ENCODE peak calls at places on chromosomes 2 and 18, in four cellular contexts. Z is pancreas, J is stomach, A is IMR-90. T is an unnamed sample. For H3K36me3, the result is how much of the 10 kb centered on the place peaks cover.

GRCh38 chr18:42586603-42587002 is 528.9 kb downstream of the RIT2 start:
- DNase-seq in Z (no peak), J (no peak), A (no peak), T (no peak)

GRCh38 chr2:211144078-211144477 is 587.7 kb downstream of the CPS1 start:
- DNase-seq in Z (no peak), J (no peak), A (peak), T (no peak)

GRCh38 chr2:29703336-29703735 is 218.1 kb downstream of the ALK start:
- DNase-seq in Z (no peak), J (no peak), A (no peak), T (no peak)

GRCh38 chr2:54456526-54457325 is 599 bp downstream of the SPTBN1 start:
- DNase-seq in Z (peak), J (no peak), A (peak), T (no peak)

GRCh38 chr2:46097714-46098480 is 199.3 kb upstream of the EPAS1 start:
- DNase-seq in Z (no peak), J (peak), A (peak), T (peak)

GRCh38 chr2:53334610-53335009 is 433.0 kb upstream of the CHAC2 start:
- DNase-seq in Z (no peak), J (no peak), A (no peak), T (no peak)

GRCh38 chr2:159362816-159363251 is 76.3 kb upstream of the WDSUB1 start:
- DNase-seq in Z (no peak), J (no peak), A (peak), T (peak)

GRCh38 chr2:85785027-85785822 is 31.4 kb downstream of the ATOH8 start:
- DNase-seq in Z (peak), J (no peak), A (peak), T (peak)

GRCh38 chr2:36670881-36671595 is 25.5 kb upstream of the VIT start:
- DNase-seq in Z (no peak), J (no peak), A (peak), T (no peak)

GRCh38 chr2:226023383-226023782 is 623.9 kb downstream of the NYAP2 start:
- DNase-seq in Z (no peak), J (no peak), A (no peak), T (no peak)

GRCh38 chr2:96470636-96471035 is 34.5 kb downstream of the NEURL3 start:
- DNase-seq in Z (peak), J (peak), A (peak), T (no peak)

GRCh38 chr18:40851014-40851429 is 1104.0 kb upstream of the PIK3C3 start:
- DNase-seq in Z (no peak), J (peak), A (peak), T (no peak)

GRCh38 chr2:127193164-127193947 is 26.7 kb downstream of the CYP27C1 start:
- DNase-seq in Z (no peak), J (no peak), A (peak), T (no peak)

GRCh38 chr18:6976935-6977334 is 140.7 kb downstream of the LAMA1 start:
- DNase-seq in Z (no peak), J (no peak), A (no peak), T (no peak)

GRCh38 chr18:79983253-79983652 is 5.1 kb downstream of the TXNL4A start:
- DNase-seq in Z (no peak), J (no peak), A (no peak), T (no peak)

DNA sequence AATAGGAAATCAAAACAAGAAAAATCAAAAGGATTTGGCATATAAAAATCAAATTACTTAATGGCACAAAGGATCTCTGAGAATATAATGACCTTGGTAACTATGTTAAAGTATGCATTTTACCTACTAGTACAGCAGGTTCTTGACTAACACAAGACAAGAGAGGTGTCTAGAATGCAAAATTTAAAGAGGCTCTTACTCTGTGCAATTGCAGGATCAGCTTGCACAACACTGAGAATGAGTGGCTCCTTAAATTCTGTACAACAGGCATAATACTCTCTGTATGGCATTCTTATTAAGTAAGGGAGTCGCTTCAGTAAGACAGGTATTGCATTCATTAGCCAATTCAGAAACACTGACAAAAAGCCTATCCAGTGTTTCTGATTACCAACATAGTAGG is 72.6 kb downstream of the UGP2 start:
- DNase-seq in Z (no peak), J (no peak), A (no peak), T (no peak)
- H3K36me3 ChIP-seq in Z (under half), J (half or more), A (under half), T (under half)

GRCh38 chr2:8800218-8800617 is 37.2 kb downstream of the KIDINS220 start:
- DNase-seq in Z (no peak), J (no peak), A (no peak), T (no peak)

GRCh38 chr2:8799004-8799403 is 38.4 kb downstream of the KIDINS220 start:
- DNase-seq in Z (no peak), J (no peak), A (no peak), T (no peak)

GRCh38 chr2:8797682-8798081 is 39.7 kb downstream of the KIDINS220 start:
- DNase-seq in Z (no peak), J (no peak), A (no peak), T (no peak)

GRCh38 chr2:8796878-8797550 is 40.4 kb downstream of the KIDINS220 start:
- DNase-seq in Z (no peak), J (no peak), A (no peak), T (no peak)

GRCh38 chr2:8798393-8798792 is 39.0 kb downstream of the KIDINS220 start:
- DNase-seq in Z (no peak), J (no peak), A (no peak), T (no peak)
- H3K36me3 ChIP-seq in Z (under half), J (half or more), A (under half), T (under half)

GRCh38 chr2:151803811-151804210 is 24.4 kb downstream of the ARL5A start:
- DNase-seq in Z (no peak), J (no peak), A (no peak), T (no peak)
- H3K36me3 ChIP-seq in Z (under half), J (half or more), A (under half), T (under half)

GRCh38 chr2:217887841-217888665 is 114.7 kb downstream of the TNS1 start:
- DNase-seq in Z (no peak), J (no peak), A (peak), T (no peak)

GRCh38 chr2:217886720-217887309 is 116.0 kb downstream of the TNS1 start:
- DNase-seq in Z (no peak), J (peak), A (peak), T (no peak)

GRCh38 chr2:217880891-217881290 is 121.9 kb downstream of the TNS1 start:
- DNase-seq in Z (no peak), J (no peak), A (no peak), T (no peak)

GRCh38 chr2:217880490-217880889 is 122.3 kb downstream of the TNS1 start:
- DNase-seq in Z (no peak), J (no peak), A (no peak), T (no peak)

GRCh38 chr2:217884985-217885384 is 117.8 kb downstream of the TNS1 start:
- DNase-seq in Z (no peak), J (no peak), A (no peak), T (no peak)
- H3K36me3 ChIP-seq in Z (under half), J (half or more), A (half or more), T (under half)

DNA sequence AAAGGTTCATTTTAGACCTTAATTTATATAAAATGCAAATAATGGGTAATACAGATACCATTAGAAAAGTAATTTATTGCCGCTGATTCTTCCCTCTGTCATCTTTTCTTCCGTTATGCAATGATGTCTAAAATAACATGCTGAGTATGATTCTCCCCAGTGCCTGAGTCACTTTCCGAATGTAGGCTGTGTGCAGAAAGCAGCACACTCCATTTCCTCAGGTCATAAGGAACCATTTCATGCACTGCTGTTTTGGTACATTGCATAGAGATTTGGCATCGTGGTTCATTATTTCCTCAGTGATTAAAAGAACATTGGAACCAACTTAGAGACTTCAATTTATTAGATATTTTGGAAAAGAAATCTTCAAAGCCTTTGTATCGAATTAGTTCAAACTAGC is 173.5 kb downstream of the CDH2 start:
- DNase-seq in Z (no peak), J (no peak), A (peak), T (no peak)
- H3K36me3 ChIP-seq in Z (under half), J (under half), A (under half), T (under half)

DNA sequence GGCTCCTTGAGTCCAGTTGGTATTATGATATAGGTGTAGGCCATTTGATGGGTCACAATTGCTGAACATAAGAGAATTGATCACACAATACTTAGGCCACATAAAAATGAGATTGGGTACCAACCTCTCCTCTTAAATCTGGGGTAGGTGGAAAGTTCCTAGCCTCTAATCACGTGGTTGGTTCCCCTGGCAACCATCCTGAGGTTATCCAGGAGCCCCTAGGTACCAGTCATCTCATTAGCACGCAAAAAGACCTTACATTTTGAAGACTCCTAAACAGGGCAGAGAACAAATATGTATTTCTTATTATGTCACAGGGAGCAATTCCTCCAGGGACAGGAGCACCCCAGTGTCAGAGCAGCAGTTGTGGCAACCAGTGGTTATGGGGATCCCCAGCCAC is 12.7 kb upstream of the SELENOI start:
- DNase-seq in Z (no peak), J (no peak), A (no peak), T (no peak)
- H3K36me3 ChIP-seq in Z (under half), J (under half), A (under half), T (under half)

GRCh38 chr2:231708050-231708772 is at the start of gene PTMA:
- DNase-seq in Z (peak), J (peak), A (peak), T (peak)

GRCh38 chr2:231709981-231710750 is 1.8 kb downstream of the PTMA start:
- DNase-seq in Z (peak), J (peak), A (peak), T (no peak)

GRCh38 chr2:231709636-231709980 is 1.3 kb downstream of the PTMA start:
- DNase-seq in Z (peak), J (peak), A (no peak), T (no peak)

GRCh38 chr2:231707625-231708049 is 688 bp upstream of the PTMA start:
- DNase-seq in Z (no peak), J (no peak), A (no peak), T (no peak)

GRCh38 chr2:231708773-231709635 is 679 bp downstream of the PTMA start:
- DNase-seq in Z (peak), J (peak), A (peak), T (no peak)
- H3K36me3 ChIP-seq in Z (under half), J (under half), A (under half), T (under half)

T was measured in BJ.